ENCODE peak calls at places on chromosome 14, in four cellular contexts. One of them, this sample, is unnamed.

GRCh38 chr14:101508948-101509729 is 52.2 kb upstream of the DIO3 start:
- DNase-seq in Panc1: no peak
- DNase-seq in GM23338: no peak
- DNase-seq in sigmoid colon: peak
- DNase-seq in this sample: no peak

GRCh38 chr14:76056128-76056527 is 70.6 kb downstream of the IFT43 start:
- DNase-seq in Panc1: no peak
- DNase-seq in sigmoid colon: no peak
- DNase-seq in GM23338: peak
- DNase-seq in this sample: no peak

GRCh38 chr14:104135121-104135903 is 3.1 kb upstream of the KIF26A start:
- DNase-seq in GM23338: peak
- DNase-seq in Panc1: no peak
- DNase-seq in sigmoid colon: no peak
- DNase-seq in this sample: no peak

GRCh38 chr14:93759781-93760307 is 28.4 kb downstream of the PRIMA1 start:
- DNase-seq in Panc1: no peak
- DNase-seq in sigmoid colon: peak
- DNase-seq in GM23338: no peak
- DNase-seq in this sample: no peak

GRCh38 chr14:92160619-92161018 is 38.9 kb downstream of the CPSF2 start:
- DNase-seq in GM23338: no peak
- DNase-seq in sigmoid colon: no peak
- DNase-seq in Panc1: no peak
- DNase-seq in this sample: no peak

GRCh38 chr14:69719501-69719951 is 47.4 kb upstream of the SRSF5 start:
- DNase-seq in Panc1: no peak
- DNase-seq in GM23338: no peak
- DNase-seq in sigmoid colon: peak
- DNase-seq in this sample: no peak

GRCh38 chr14:69152181-69152943 is 557 bp downstream of the DCAF5 start:
- DNase-seq in GM23338: peak
- DNase-seq in Panc1: no peak
- DNase-seq in sigmoid colon: no peak
- DNase-seq in this sample: no peak

GRCh38 chr14:33954016-33954598 is 3.2 kb upstream of the EGLN3 start:
- DNase-seq in sigmoid colon: no peak
- DNase-seq in Panc1: no peak
- DNase-seq in GM23338: no peak
- DNase-seq in this sample: no peak

GRCh38 chr14:92883066-92883465 is 39.9 kb upstream of the CHGA start:
- DNase-seq in Panc1: no peak
- DNase-seq in sigmoid colon: no peak
- DNase-seq in GM23338: no peak
- DNase-seq in this sample: no peak

GRCh38 chr14:100143523-100143922 is 15.9 kb downstream of the DEGS2 start:
- DNase-seq in sigmoid colon: no peak
- DNase-seq in GM23338: peak
- DNase-seq in Panc1: no peak
- DNase-seq in this sample: no peak

GRCh38 chr14:72644758-72645489 is 249.0 kb downstream of the DPF3 start:
- DNase-seq in Panc1: no peak
- DNase-seq in sigmoid colon: no peak
- DNase-seq in GM23338: peak
- DNase-seq in this sample: no peak

GRCh38 chr14:101065246-101065645 is 161.7 kb upstream of the RTL1 start:
- DNase-seq in GM23338: no peak
- DNase-seq in Panc1: no peak
- DNase-seq in sigmoid colon: peak
- DNase-seq in this sample: no peak

GRCh38 chr14:32722631-32723183 is 216.0 kb upstream of the NPAS3 start:
- DNase-seq in sigmoid colon: no peak
- DNase-seq in Panc1: no peak
- DNase-seq in GM23338: no peak
- DNase-seq in this sample: no peak

GRCh38 chr14:52069617-52070431 is 965 bp upstream of the NID2 start:
- DNase-seq in Panc1: no peak
- DNase-seq in GM23338: peak
- DNase-seq in sigmoid colon: peak
- DNase-seq in this sample: no peak

GRCh38 chr14:94058128-94058673 is 22.8 kb downstream of the DDX24 start:
- DNase-seq in GM23338: no peak
- DNase-seq in Panc1: no peak
- DNase-seq in sigmoid colon: no peak
- DNase-seq in this sample: no peak

GRCh38 chr14:99387880-99388279 is 92.8 kb downstream of the SETD3 start:
- DNase-seq in sigmoid colon: no peak
- DNase-seq in GM23338: no peak
- DNase-seq in Panc1: no peak
- DNase-seq in this sample: no peak

GRCh38 chr14:94393474-94393873 is 5.1 kb upstream of the SERPINA1 start:
- DNase-seq in Panc1: no peak
- DNase-seq in sigmoid colon: no peak
- DNase-seq in GM23338: no peak
- DNase-seq in this sample: no peak

GRCh38 chr14:87005336-87005735 is 987.6 kb downstream of the GALC start:
- DNase-seq in GM23338: no peak
- DNase-seq in sigmoid colon: no peak
- DNase-seq in Panc1: no peak
- DNase-seq in this sample: no peak

GRCh38 chr14:99592933-99593753 is 10.9 kb downstream of the CCDC85C start:
- DNase-seq in GM23338: no peak
- DNase-seq in sigmoid colon: peak
- DNase-seq in Panc1: no peak
- DNase-seq in this sample: no peak

GRCh38 chr14:102058931-102059330 is 27.9 kb downstream of the HSP90AA1 start:
- DNase-seq in sigmoid colon: no peak
- DNase-seq in GM23338: no peak
- DNase-seq in Panc1: no peak
- DNase-seq in this sample: no peak

GRCh38 chr14:96253140-96253539 is 2.9 kb upstream of the BDKRB1 start:
- DNase-seq in GM23338: no peak
- DNase-seq in sigmoid colon: peak
- DNase-seq in Panc1: no peak
- DNase-seq in this sample: no peak

GRCh38 chr14:55339770-55340169 is 68.5 kb downstream of the FBXO34 start:
- DNase-seq in sigmoid colon: no peak
- DNase-seq in GM23338: peak
- DNase-seq in Panc1: no peak
- DNase-seq in this sample: no peak

GRCh38 chr14:101002738-101003137 is 99.2 kb upstream of the RTL1 start:
- DNase-seq in sigmoid colon: no peak
- DNase-seq in Panc1: no peak
- DNase-seq in GM23338: no peak
- DNase-seq in this sample: no peak

DNA sequence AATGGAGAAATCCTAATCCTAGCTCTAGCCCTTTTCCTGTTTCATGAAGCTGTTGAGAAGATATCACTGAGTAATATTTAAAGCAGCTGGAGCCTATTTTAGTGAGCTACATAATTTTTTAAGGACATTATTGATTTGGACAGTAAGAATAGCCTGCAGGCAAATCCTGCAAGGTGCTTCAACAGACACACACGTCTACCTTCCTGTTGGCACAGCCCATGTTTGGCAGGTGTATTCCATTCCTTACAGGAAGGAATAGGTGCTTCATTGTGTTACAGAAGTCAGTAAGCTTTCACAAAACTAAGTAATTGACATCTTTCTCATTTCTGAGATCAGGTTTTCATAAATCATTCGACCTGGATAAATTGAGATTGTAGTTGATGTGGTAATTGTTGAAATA is 50.6 kb downstream of the FOXA1 start:
- DNase-seq in sigmoid colon: no peak
- DNase-seq in Panc1: no peak
- DNase-seq in GM23338: no peak
- DNase-seq in this sample: no peak
- TF ChIP-seq POLR2AphosphoS5 in sigmoid colon: no peak
- TF ChIP-seq POLR2AphosphoS5 in Panc1: no peak
- TF ChIP-seq POLR2AphosphoS5 in GM23338: no peak
- TF ChIP-seq POLR2AphosphoS5 in this sample: no peak

GRCh38 chr14:97420211-97420610 is 623.0 kb downstream of the VRK1 start:
- DNase-seq in sigmoid colon: no peak
- DNase-seq in GM23338: no peak
- DNase-seq in Panc1: no peak
- DNase-seq in this sample: no peak
- TF ChIP-seq POLR2AphosphoS5 in sigmoid colon: no peak
- TF ChIP-seq POLR2AphosphoS5 in GM23338: no peak
- TF ChIP-seq POLR2AphosphoS5 in Panc1: no peak
- TF ChIP-seq POLR2AphosphoS5 in this sample: no peak

GRCh38 chr14:57066463-57066862 is 202.2 kb downstream of the EXOC5 start:
- DNase-seq in Panc1: no peak
- DNase-seq in GM23338: no peak
- DNase-seq in sigmoid colon: no peak
- DNase-seq in this sample: no peak
- TF ChIP-seq POLR2AphosphoS5 in Panc1: no peak
- TF ChIP-seq POLR2AphosphoS5 in GM23338: no peak
- TF ChIP-seq POLR2AphosphoS5 in sigmoid colon: no peak
- TF ChIP-seq POLR2AphosphoS5 in this sample: no peak

DNA sequence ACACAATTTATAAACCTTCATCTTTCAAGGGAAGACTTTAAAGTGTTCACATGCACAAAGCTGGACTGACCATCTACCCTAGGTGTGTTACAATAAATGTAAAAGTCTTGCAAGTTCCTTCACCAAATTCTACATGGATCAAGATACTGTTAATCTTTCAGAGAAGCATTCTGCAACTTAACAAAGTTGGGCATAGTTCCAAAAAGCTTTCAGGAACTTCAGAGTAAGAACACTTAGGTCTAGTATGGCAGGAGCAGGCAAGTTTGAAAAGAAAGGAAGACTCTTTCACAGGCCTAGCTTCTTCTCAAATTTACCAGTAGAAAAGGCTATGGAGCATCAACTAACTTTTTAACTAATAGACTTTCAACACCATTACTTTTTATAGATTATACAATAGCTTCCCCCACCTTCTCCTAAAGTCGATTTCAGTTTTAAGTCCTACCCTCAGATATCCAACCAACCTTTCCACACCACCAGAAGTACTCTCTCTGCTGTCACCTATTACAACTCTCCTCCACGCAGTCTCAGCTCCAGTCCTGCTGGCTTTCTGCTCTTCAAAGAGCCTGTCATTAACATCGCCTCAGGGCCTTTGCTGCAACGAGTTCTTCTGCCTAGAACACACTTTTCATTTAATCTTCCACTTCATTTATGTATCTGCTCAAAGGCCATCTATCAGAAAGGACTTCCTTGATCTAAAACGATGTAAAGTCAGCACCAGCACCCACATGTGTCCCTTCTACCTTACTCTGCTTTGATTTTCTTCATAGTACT is 333.9 kb downstream of the CEP128 start:
- DNase-seq in GM23338: no peak
- DNase-seq in Panc1: no peak
- DNase-seq in sigmoid colon: no peak
- DNase-seq in this sample: no peak
- TF ChIP-seq POLR2AphosphoS5 in GM23338: no peak
- TF ChIP-seq POLR2AphosphoS5 in Panc1: no peak
- TF ChIP-seq POLR2AphosphoS5 in sigmoid colon: no peak
- TF ChIP-seq POLR2AphosphoS5 in this sample: no peak

DNA sequence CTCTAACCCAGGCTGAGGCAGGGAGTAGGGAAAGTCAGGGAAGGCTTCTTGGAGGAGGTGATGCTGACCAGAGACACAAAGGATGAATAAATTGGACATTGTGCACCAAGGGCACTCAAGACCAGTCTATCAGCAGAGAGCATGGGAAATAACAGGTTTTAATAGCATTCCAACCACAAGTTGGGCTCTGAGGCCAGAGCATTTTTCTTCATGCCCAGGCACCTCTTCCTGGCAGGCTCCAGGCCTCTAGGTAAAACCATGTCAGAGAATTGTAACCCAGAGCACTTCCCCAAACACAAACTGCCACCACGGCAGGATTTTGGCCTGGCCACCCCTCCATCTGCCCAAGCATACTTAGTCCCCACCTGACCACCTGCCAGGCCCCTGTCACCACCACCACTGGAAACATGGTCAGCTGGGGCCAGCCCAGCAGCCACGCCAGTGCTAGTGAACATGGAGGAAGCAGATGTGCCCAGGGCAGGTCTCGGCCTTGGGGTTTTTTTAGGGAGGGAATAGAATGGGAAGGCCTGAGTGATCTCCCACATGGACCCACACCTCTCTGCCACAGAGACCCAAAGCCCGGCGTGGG is 22.7 kb downstream of the LTBP2 start:
- DNase-seq in GM23338: no peak
- DNase-seq in sigmoid colon: no peak
- DNase-seq in Panc1: no peak
- DNase-seq in this sample: no peak
- TF ChIP-seq POLR2AphosphoS5 in GM23338: no peak
- TF ChIP-seq POLR2AphosphoS5 in sigmoid colon: no peak
- TF ChIP-seq POLR2AphosphoS5 in Panc1: no peak
- TF ChIP-seq POLR2AphosphoS5 in this sample: no peak

DNA sequence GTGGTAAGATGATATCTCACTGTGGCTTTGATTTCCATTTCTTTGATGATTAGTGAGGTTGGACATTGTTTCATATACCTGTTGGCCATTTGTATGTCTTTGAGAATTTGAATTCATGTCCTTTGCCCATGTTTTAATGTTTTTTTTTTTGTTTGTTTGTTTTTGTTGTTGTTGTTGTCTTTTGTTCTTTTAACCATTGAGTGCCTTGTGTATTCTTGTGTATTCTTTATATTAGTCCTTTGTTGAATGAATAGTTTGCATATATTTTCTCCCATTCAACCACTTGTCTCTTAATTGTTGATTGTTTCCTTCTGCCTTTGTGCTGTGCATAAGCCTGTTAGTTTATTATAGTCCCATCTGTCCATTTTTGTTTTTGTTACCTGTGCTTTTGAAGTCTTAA is 71.9 kb downstream of the FBXO33 start:
- DNase-seq in sigmoid colon: no peak
- DNase-seq in Panc1: no peak
- DNase-seq in GM23338: no peak
- DNase-seq in this sample: no peak
- TF ChIP-seq POLR2AphosphoS5 in sigmoid colon: no peak
- TF ChIP-seq POLR2AphosphoS5 in Panc1: no peak
- TF ChIP-seq POLR2AphosphoS5 in GM23338: no peak
- TF ChIP-seq POLR2AphosphoS5 in this sample: no peak

DNA sequence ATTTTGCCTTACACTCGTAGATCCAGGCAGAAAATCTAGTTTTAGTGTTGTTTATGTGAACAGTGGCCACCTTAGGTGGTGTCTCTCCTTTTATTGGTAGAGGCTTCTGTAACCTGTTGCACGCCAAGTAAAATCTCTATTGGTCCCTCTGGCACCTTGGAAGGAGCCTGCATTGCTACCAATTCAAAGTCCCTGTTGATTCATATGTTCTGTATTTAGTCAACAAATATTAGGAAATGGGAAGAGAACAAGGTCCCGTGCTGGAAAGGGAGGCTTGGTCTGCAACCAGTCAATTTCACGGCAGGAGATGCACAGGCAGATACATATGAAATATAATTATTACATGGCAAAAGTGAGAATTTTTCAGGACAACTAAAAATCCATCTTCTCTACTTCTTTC is 6.4 kb upstream of the GPHN start:
- DNase-seq in Panc1: no peak
- DNase-seq in GM23338: no peak
- DNase-seq in sigmoid colon: no peak
- DNase-seq in this sample: no peak
- TF ChIP-seq POLR2AphosphoS5 in Panc1: no peak
- TF ChIP-seq POLR2AphosphoS5 in GM23338: no peak
- TF ChIP-seq POLR2AphosphoS5 in sigmoid colon: no peak
- TF ChIP-seq POLR2AphosphoS5 in this sample: no peak